ENCODE peak calls at places on chromosomes 3 and 15, in six cellular contexts. O is adipocyte, N is Panc1, S is thyroid gland, I is OCI-LY7, A is uterus. L is an unnamed sample.

GRCh38 chr3:168995129-168995528 is 668.4 kb downstream of the MECOM start:
- DNase-seq in O (no peak), N (no peak), S (no peak), I (no peak), A (no peak), L (no peak)

GRCh38 chr3:177137774-177138705 is 59.2 kb downstream of the TBL1XR1 start:
- DNase-seq in O (no peak), N (no peak), S (no peak), I (no peak), A (no peak), L (no peak)

GRCh38 chr3:39896184-39896583 is 86.8 kb downstream of the MYRIP start:
- DNase-seq in O (no peak), N (no peak), S (peak; percentile 11), I (no peak), A (no peak), L (no peak)

GRCh38 chr3:131619821-131620220 is 117.0 kb upstream of the MRPL3 start:
- DNase-seq in O (no peak), N (no peak), S (no peak), I (no peak), A (no peak), L (no peak)

GRCh38 chr3:168251371-168251770 is 155.6 kb upstream of the GOLIM4 start:
- DNase-seq in O (peak; percentile 2), N (no peak), S (peak; percentile 8), I (peak; percentile 10), A (no peak), L (no peak)

GRCh38 chr3:166085164-166085830 is 248.1 kb upstream of the BCHE start:
- DNase-seq in O (no peak), N (no peak), S (no peak), I (no peak), A (no peak), L (no peak)

GRCh38 chr3:190526787-190527767 is 13.2 kb downstream of the IL1RAP start:
- DNase-seq in O (peak; percentile 58), N (no peak), S (peak; percentile 10), I (no peak), A (no peak), L (no peak)

GRCh38 chr15:31494786-31495185 is 168.2 kb downstream of the KLF13 start:
- DNase-seq in O (no peak), N (no peak), S (no peak), I (no peak), A (no peak), L (no peak)

GRCh38 chr15:70266412-70267089 is 168.8 kb upstream of the TLE3 start:
- DNase-seq in O (no peak), N (no peak), S (no peak), I (no peak), A (peak; percentile 89), L (no peak)

GRCh38 chr3:56899078-56899477 is 97.3 kb upstream of the ARHGEF3 start:
- DNase-seq in O (no peak), N (no peak), S (no peak), I (no peak), A (no peak), L (no peak)

GRCh38 chr3:56902468-56903159 is 100.9 kb upstream of the ARHGEF3 start:
- DNase-seq in O (no peak), N (no peak), S (no peak), I (no peak), A (no peak), L (no peak)

GRCh38 chr3:56900801-56901200 is 99.1 kb upstream of the ARHGEF3 start:
- DNase-seq in O (no peak), N (no peak), S (no peak), I (no peak), A (no peak), L (no peak)

GRCh38 chr3:56896357-56896756 is 94.6 kb upstream of the ARHGEF3 start:
- DNase-seq in O (no peak), N (no peak), S (no peak), I (no peak), A (no peak), L (no peak)

DNA sequence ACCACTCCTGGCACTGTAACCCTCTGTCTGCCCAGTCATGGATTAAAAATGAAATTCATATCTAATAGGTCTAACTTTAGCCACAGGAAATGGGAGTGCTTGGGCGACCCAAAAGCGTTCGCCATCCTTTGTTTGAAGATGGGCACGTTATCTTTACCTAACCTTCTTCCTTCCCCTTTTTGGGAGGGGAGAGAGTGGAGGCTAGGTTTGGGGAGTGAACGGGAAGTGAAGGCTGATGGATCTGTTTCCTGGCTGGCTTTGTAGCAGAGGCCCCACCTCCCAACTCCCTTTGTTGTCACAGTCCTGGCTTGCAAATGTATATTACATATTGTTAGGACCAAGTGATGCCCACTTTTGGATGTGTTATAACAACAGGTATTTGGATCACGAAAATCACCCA is 98.1 kb upstream of the ARHGEF3 start:
- DNase-seq in O (no peak), N (no peak), S (no peak), I (no peak), A (no peak), L (no peak)
- H3K4me1 ChIP-seq in O (peaks cover 3% of the 10 kb centered on the region), N (no peaks in the 10 kb centered on the region), S (no peaks in the 10 kb centered on the region), I (no peaks in the 10 kb centered on the region), A (no peaks in the 10 kb centered on the region), L (peaks cover 11% of the 10 kb centered on the region)

GRCh38 chr3:20041197-20041780 is 1.0 kb downstream of the KAT2B start:
- DNase-seq in O (peak; percentile 70), N (no peak), S (peak; percentile 97), I (peak; percentile 77), A (peak; percentile 73), L (peak; percentile 74)

GRCh38 chr3:20046556-20046955 is 6.3 kb downstream of the KAT2B start:
- DNase-seq in O (no peak), N (no peak), S (no peak), I (peak; percentile 58), A (no peak), L (no peak)

GRCh38 chr3:20042331-20042730 is 2.1 kb downstream of the KAT2B start:
- DNase-seq in O (no peak), N (no peak), S (no peak), I (no peak), A (no peak), L (no peak)

GRCh38 chr3:20043398-20043797 is 3.2 kb downstream of the KAT2B start:
- DNase-seq in O (peak; percentile 51), N (no peak), S (peak; percentile 94), I (peak; percentile 68), A (peak; percentile 61), L (peak; percentile 77)

DNA sequence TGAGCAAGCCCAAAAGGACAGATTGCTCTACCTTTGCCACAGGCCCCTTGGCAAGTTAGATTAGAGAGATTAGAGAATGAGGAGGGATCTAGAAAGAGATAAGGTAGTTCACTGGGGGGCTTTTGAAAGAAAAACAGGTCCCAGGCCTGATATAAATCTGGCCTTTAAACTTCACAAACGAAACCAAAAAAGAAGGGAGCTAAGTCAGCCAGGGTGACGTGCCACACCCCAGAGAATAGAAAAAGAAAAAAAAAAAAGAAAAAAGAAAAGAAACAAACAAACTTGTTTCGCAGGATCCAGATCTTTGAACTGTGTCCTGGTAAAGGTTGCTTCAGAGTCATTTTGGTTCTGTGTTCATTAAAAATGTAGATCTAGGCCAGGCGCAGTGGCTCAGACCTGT is 3.6 kb downstream of the KAT2B start:
- DNase-seq in O (no peak), N (no peak), S (no peak), I (no peak), A (no peak), L (peak; percentile 54)
- H3K4me1 ChIP-seq in O (peaks cover 29% of the 10 kb centered on the region), N (peaks cover 11% of the 10 kb centered on the region), S (peaks cover 39% of the 10 kb centered on the region), I (peaks cover 75% of the 10 kb centered on the region), A (peaks cover 16% of the 10 kb centered on the region), L (peaks cover 74% of the 10 kb centered on the region)

DNA sequence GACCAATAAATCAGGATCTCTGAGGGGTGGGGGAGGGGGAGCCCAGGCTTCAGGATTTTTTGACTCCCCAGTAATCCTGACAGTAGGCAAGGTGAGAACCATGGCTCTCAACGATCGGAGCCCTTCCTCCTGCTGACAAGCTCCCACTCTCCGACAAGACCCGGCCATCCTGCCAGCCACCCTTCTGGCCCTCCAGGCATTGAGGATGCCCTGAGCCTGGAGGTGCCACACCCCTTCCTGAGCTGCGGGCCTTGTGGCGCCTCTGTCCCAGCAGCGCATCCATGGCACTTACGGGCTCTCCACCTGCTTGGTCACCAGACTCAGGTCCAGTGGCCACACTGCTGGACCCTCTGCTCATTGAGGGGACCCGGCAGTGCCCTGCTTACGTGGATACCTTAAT is 46.0 kb downstream of the MGLL start:
- DNase-seq in O (no peak), N (no peak), S (no peak), I (no peak), A (no peak), L (no peak)
- H3K4me1 ChIP-seq in O (peaks cover 50% of the 10 kb centered on the region), N (peaks cover 7% of the 10 kb centered on the region), S (peaks cover 9% of the 10 kb centered on the region), I (no peaks in the 10 kb centered on the region), A (peaks cover 11% of the 10 kb centered on the region), L (no peaks in the 10 kb centered on the region)

GRCh38 chr3:52249683-52250082 is 4.1 kb downstream of the PPM1M start:
- DNase-seq in O (no peak), N (no peak), S (no peak), I (no peak), A (no peak), L (no peak)
- H3K4me1 ChIP-seq in O (peaks cover 19% of the 10 kb centered on the region), N (no peaks in the 10 kb centered on the region), S (peaks cover 32% of the 10 kb centered on the region), I (peaks cover 23% of the 10 kb centered on the region), A (no peaks in the 10 kb centered on the region), L (peaks cover 79% of the 10 kb centered on the region)

GRCh38 chr3:150703756-150704344 is at the start of gene ERICH6:
- DNase-seq in O (peak; percentile 97), N (peak; percentile 61), S (peak; percentile 95), I (peak; percentile 90), A (peak; percentile 91), L (peak; percentile 64)
- H3K4me1 ChIP-seq in O (peaks cover 9% of the 10 kb centered on the region), N (peaks cover 6% of the 10 kb centered on the region), S (no peaks in the 10 kb centered on the region), I (peaks cover 7% of the 10 kb centered on the region), A (no peaks in the 10 kb centered on the region), L (peaks cover 17% of the 10 kb centered on the region)

DNA sequence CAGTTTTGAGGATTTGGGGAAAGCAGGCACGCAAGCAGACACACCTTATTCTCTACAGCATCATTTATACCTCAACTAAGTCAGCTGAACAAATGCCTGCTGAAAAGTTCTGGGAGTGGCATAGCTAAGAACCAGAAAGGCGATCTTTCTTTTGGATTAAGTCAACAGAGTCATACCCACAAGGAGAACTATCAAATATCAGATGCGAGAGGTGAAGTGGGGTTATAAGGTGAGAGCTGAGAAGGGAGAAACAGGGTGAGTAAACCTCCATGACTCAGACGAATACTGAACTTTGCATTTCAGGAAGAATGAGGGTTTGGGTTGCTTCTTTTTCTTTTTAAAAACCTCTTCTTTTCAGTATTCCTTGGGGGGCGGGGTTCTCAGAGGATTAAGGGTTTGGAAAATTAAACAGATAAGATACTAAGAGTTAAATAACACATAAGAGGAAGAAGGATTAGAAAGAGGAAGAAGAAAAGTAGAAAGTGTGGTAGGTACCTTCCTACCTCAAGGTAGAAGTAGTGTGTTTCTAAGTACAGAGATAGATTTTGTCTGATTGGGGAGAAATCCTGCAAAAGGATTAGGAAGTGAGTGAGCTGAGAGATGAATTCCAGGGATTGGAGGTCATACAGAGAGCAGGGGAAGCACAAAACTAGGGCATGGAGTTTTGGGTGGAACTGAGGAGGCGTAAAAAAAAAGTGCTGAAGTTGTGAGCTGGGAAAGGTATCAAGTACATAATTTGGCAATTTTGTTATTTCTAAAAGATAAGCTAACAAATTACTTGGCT is 41.3 kb upstream of the ICE2 start:
- DNase-seq in O (no peak), N (no peak), S (no peak), I (no peak), A (no peak), L (no peak)
- H3K4me1 ChIP-seq in O (peaks cover 17% of the 10 kb centered on the region), N (peaks cover 7% of the 10 kb centered on the region), S (peaks cover 7% of the 10 kb centered on the region), I (no peaks in the 10 kb centered on the region), A (no peaks in the 10 kb centered on the region), L (peaks cover 22% of the 10 kb centered on the region)